ENCODE peak calls at places on chromosomes 6 and 20, in eight cellular contexts. One of them, this sample, is unnamed.

GRCh38 chr20:63255911-63256704 is 1.8 kb upstream of the NKAIN4 start:
- DNase-seq in cardiac fibroblast: no peak
- DNase-seq in heart right ventricle: no peak
- DNase-seq in RCC 7860: no peak
- DNase-seq in ovary: no peak
- DNase-seq in GM12892: no peak
- DNase-seq in stimulated activated CD4-positive, alpha-beta T cell treated with anti-CD3 and anti-CD28 coated beads, Interleukin-15, amount 100 ng/mL, for 1 hour: no peak
- DNase-seq in AG04450: no peak
- DNase-seq in this sample: no peak

GRCh38 chr20:33733654-33734576 is 2.1 kb downstream of the ZNF341 start:
- DNase-seq in cardiac fibroblast: peak
- DNase-seq in stimulated activated CD4-positive, alpha-beta T cell treated with anti-CD3 and anti-CD28 coated beads, Interleukin-15, amount 100 ng/mL, for 1 hour: no peak
- DNase-seq in heart right ventricle: no peak
- DNase-seq in RCC 7860: no peak
- DNase-seq in ovary: peak
- DNase-seq in GM12892: no peak
- DNase-seq in AG04450: no peak
- DNase-seq in this sample: no peak

GRCh38 chr6:44271406-44271723 is 1.1 kb downstream of the TMEM151B start:
- DNase-seq in cardiac fibroblast: no peak
- DNase-seq in heart right ventricle: no peak
- DNase-seq in GM12892: no peak
- DNase-seq in ovary: no peak
- DNase-seq in stimulated activated CD4-positive, alpha-beta T cell treated with anti-CD3 and anti-CD28 coated beads, Interleukin-15, amount 100 ng/mL, for 1 hour: no peak
- DNase-seq in RCC 7860: no peak
- DNase-seq in AG04450: no peak
- DNase-seq in this sample: no peak

GRCh38 chr6:44254201-44254956 is 2.9 kb downstream of the SLC35B2 start:
- DNase-seq in RCC 7860: no peak
- DNase-seq in stimulated activated CD4-positive, alpha-beta T cell treated with anti-CD3 and anti-CD28 coated beads, Interleukin-15, amount 100 ng/mL, for 1 hour: no peak
- DNase-seq in heart right ventricle: no peak
- DNase-seq in GM12892: no peak
- DNase-seq in cardiac fibroblast: no peak
- DNase-seq in AG04450: no peak
- DNase-seq in ovary: no peak
- DNase-seq in this sample: no peak

GRCh38 chr20:60453847-60454246 is 495.6 kb downstream of the CDH26 start:
- DNase-seq in AG04450: no peak
- DNase-seq in GM12892: no peak
- DNase-seq in stimulated activated CD4-positive, alpha-beta T cell treated with anti-CD3 and anti-CD28 coated beads, Interleukin-15, amount 100 ng/mL, for 1 hour: no peak
- DNase-seq in heart right ventricle: no peak
- DNase-seq in ovary: no peak
- DNase-seq in RCC 7860: no peak
- DNase-seq in cardiac fibroblast: no peak
- DNase-seq in this sample: no peak

GRCh38 chr6:44352259-44352658 is 9.8 kb downstream of the SPATS1 start:
- DNase-seq in heart right ventricle: no peak
- DNase-seq in GM12892: no peak
- DNase-seq in cardiac fibroblast: no peak
- DNase-seq in RCC 7860: no peak
- DNase-seq in stimulated activated CD4-positive, alpha-beta T cell treated with anti-CD3 and anti-CD28 coated beads, Interleukin-15, amount 100 ng/mL, for 1 hour: no peak
- DNase-seq in AG04450: no peak
- DNase-seq in ovary: no peak
- DNase-seq in this sample: no peak

GRCh38 chr6:18586133-18586532 is 199.0 kb downstream of the RNF144B start:
- DNase-seq in stimulated activated CD4-positive, alpha-beta T cell treated with anti-CD3 and anti-CD28 coated beads, Interleukin-15, amount 100 ng/mL, for 1 hour: no peak
- DNase-seq in RCC 7860: no peak
- DNase-seq in cardiac fibroblast: no peak
- DNase-seq in heart right ventricle: no peak
- DNase-seq in AG04450: no peak
- DNase-seq in GM12892: no peak
- DNase-seq in ovary: no peak
- DNase-seq in this sample: no peak

GRCh38 chr20:47389867-47390347 is 33.4 kb upstream of the ZMYND8 start:
- DNase-seq in GM12892: no peak
- DNase-seq in RCC 7860: no peak
- DNase-seq in AG04450: no peak
- DNase-seq in cardiac fibroblast: peak
- DNase-seq in heart right ventricle: no peak
- DNase-seq in stimulated activated CD4-positive, alpha-beta T cell treated with anti-CD3 and anti-CD28 coated beads, Interleukin-15, amount 100 ng/mL, for 1 hour: no peak
- DNase-seq in ovary: no peak
- DNase-seq in this sample: no peak

GRCh38 chr20:1499528-1500420 is 8.6 kb upstream of the SIRPB2 start:
- DNase-seq in ovary: no peak
- DNase-seq in AG04450: no peak
- DNase-seq in stimulated activated CD4-positive, alpha-beta T cell treated with anti-CD3 and anti-CD28 coated beads, Interleukin-15, amount 100 ng/mL, for 1 hour: no peak
- DNase-seq in RCC 7860: no peak
- DNase-seq in cardiac fibroblast: no peak
- DNase-seq in heart right ventricle: no peak
- DNase-seq in GM12892: no peak
- DNase-seq in this sample: no peak

GRCh38 chr6:37523412-37523811 is 23.7 kb upstream of the CCDC167 start:
- DNase-seq in ovary: no peak
- DNase-seq in heart right ventricle: no peak
- DNase-seq in GM12892: no peak
- DNase-seq in AG04450: no peak
- DNase-seq in stimulated activated CD4-positive, alpha-beta T cell treated with anti-CD3 and anti-CD28 coated beads, Interleukin-15, amount 100 ng/mL, for 1 hour: no peak
- DNase-seq in RCC 7860: no peak
- DNase-seq in cardiac fibroblast: no peak
- DNase-seq in this sample: no peak

This sample was measured in Panc1.